ENCODE peak calls at places on chromosomes 7 and 10, in ten cellular contexts. T is NB4, J is NCI-H1417, E is A549, K is mesothelial cell of epicardium, S is glutamatergic neuron, I is prostate gland, X is NCI-H1436, W is lung, V is fibroblast of pulmonary artery. D is an unnamed sample.

GRCh38 chr7:681551-682307 is 44.8 kb upstream of the DNAAF5 start:
- DNase-seq in E (no peak), I (no peak), K (no peak), S (no peak), V (no peak), T (no peak), W (no peak), J (no peak), X (no peak), D (peak)

GRCh38 chr10:67976292-67977245 is 92.1 kb downstream of the SIRT1 start:
- DNase-seq in E (no peak), I (no peak), T (no peak), K (no peak), X (no peak), W (no peak), V (no peak), J (no peak), S (no peak), D (no peak)

GRCh38 chr7:27822245-27822644 is 82.3 kb downstream of the TAX1BP1 start:
- DNase-seq in X (no peak), E (no peak), I (no peak), T (no peak), J (no peak), S (no peak), K (no peak), V (no peak), W (no peak), D (no peak)

GRCh38 chr7:85103352-85103751 is 83.5 kb downstream of the SEMA3D start:
- DNase-seq in K (no peak), T (no peak), X (no peak), J (no peak), W (no peak), V (no peak), E (no peak), S (no peak), I (no peak), D (no peak)

GRCh38 chr7:77439572-77439971 is 23.4 kb upstream of the GSAP start:
- DNase-seq in W (peak), V (no peak), E (peak), X (peak), T (peak), J (peak), I (peak), S (no peak), K (no peak), D (no peak)

GRCh38 chr10:91557540-91558231 is 75.2 kb downstream of the PPP1R3C start:
- DNase-seq in V (no peak), K (no peak), E (no peak), S (no peak), X (no peak), T (no peak), I (no peak), J (no peak), W (no peak), D (no peak)

GRCh38 chr10:67785098-67785497 is 52.9 kb downstream of the DNAJC12 start:
- DNase-seq in K (no peak), E (no peak), T (no peak), X (no peak), J (peak), I (no peak), S (no peak), V (no peak), W (no peak), D (no peak)

GRCh38 chr7:117951711-117952280 is 78.6 kb upstream of the CTTNBP2 start:
- DNase-seq in I (no peak), K (no peak), S (no peak), W (no peak), J (no peak), T (no peak), E (no peak), V (no peak), X (no peak), D (no peak)

D was measured in mesenteric fat pad.